ENCODE peak calls at places on chromosomes 11 and 22, in seven cellular contexts. S, Q, F, A, K, I and P are unnamed samples.

GRCh38 chr22:43889366-43890253 is 2.2 kb downstream of the PNPLA5 start:
- DNase-seq in S (no peak), Q (peak), F (peak), A (peak), K (no peak), I (peak), P (no peak)

GRCh38 chr11:79081441-79082124 is 359.2 kb downstream of the TENM4 start:
- DNase-seq in S (no peak), Q (peak), F (peak), A (peak), K (no peak), I (no peak), P (peak)

GRCh38 chr11:83410605-83411565 is 124.7 kb upstream of the CCDC90B start:
- DNase-seq in S (no peak), Q (no peak), F (no peak), A (no peak), K (no peak), I (no peak), P (no peak)

GRCh38 chr22:33325232-33326004 is 267.2 kb upstream of the SYN3 start:
- DNase-seq in S (no peak), Q (peak), F (no peak), A (no peak), K (no peak), I (no peak), P (no peak)

GRCh38 chr11:10017050-10017449 is 277.0 kb downstream of the SBF2 start:
- DNase-seq in S (no peak), Q (no peak), F (no peak), A (no peak), K (no peak), I (no peak), P (no peak)

GRCh38 chr11:64063741-64064140 is 28.0 kb downstream of the FLRT1 start:
- DNase-seq in S (no peak), Q (no peak), F (peak), A (no peak), K (no peak), I (no peak), P (no peak)

GRCh38 chr11:82682003-82682751 is 51.5 kb downstream of the FAM181B start:
- DNase-seq in S (peak), Q (peak), F (peak), A (peak), K (peak), I (peak), P (peak)

GRCh38 chr11:86179646-86180064 is 64.9 kb upstream of the EED start:
- DNase-seq in S (no peak), Q (no peak), F (no peak), A (no peak), K (no peak), I (no peak), P (no peak)

GRCh38 chr22:21726650-21727049 is 8.9 kb downstream of the YPEL1 start:
- DNase-seq in S (peak), Q (peak), F (peak), A (no peak), K (no peak), I (no peak), P (no peak)

GRCh38 chr22:44683237-44683636 is 18.8 kb upstream of the PRR5 start:
- DNase-seq in S (no peak), Q (no peak), F (no peak), A (no peak), K (no peak), I (no peak), P (no peak)

GRCh38 chr22:25623310-25623734 is 58.8 kb downstream of the GRK3 start:
- DNase-seq in S (no peak), Q (no peak), F (no peak), A (no peak), K (no peak), I (peak), P (no peak)

GRCh38 chr11:89458646-89459045 is 32.5 kb downstream of the NOX4 start:
- DNase-seq in S (no peak), Q (no peak), F (no peak), A (no peak), K (no peak), I (no peak), P (peak)

GRCh38 chr11:19938051-19938856 is 222.0 kb downstream of the DBX1 start:
- DNase-seq in S (peak), Q (peak), F (peak), A (peak), K (no peak), I (peak), P (no peak)

GRCh38 chr22:36739185-36739584 is 35.6 kb upstream of the CACNG2 start:
- DNase-seq in S (no peak), Q (no peak), F (no peak), A (no peak), K (no peak), I (no peak), P (no peak)

GRCh38 chr11:92846542-92847125 is 122.8 kb upstream of the MTNR1B start:
- DNase-seq in S (no peak), Q (no peak), F (no peak), A (no peak), K (no peak), I (no peak), P (no peak)

GRCh38 chr22:40040927-40041326 is 46.2 kb downstream of the FAM83F start:
- DNase-seq in S (peak), Q (peak), F (no peak), A (peak), K (no peak), I (peak), P (peak)

GRCh38 chr11:75896843-75897419 is 81.9 kb downstream of the UVRAG start:
- DNase-seq in S (no peak), Q (peak), F (peak), A (peak), K (peak), I (peak), P (no peak)

GRCh38 chr11:64851831-64852337 is 7.4 kb upstream of the CDC42BPG start:
- DNase-seq in S (no peak), Q (no peak), F (no peak), A (no peak), K (no peak), I (no peak), P (no peak)

GRCh38 chr11:96228472-96228871 is 114.5 kb downstream of the MAML2 start:
- DNase-seq in S (peak), Q (peak), F (no peak), A (peak), K (no peak), I (peak), P (no peak)

GRCh38 chr11:32432565-32433248 is 2.6 kb downstream of the WT1 start:
- DNase-seq in S (no peak), Q (no peak), F (no peak), A (peak), K (no peak), I (no peak), P (no peak)

GRCh38 chr11:33774356-33775063 is at the start of gene FBXO3:
- DNase-seq in S (peak), Q (peak), F (peak), A (peak), K (no peak), I (peak), P (no peak)

GRCh38 chr11:10727259-10727851 is 23.7 kb upstream of the CTR9 start:
- DNase-seq in S (no peak), Q (no peak), F (no peak), A (no peak), K (no peak), I (no peak), P (no peak)

GRCh38 chr11:58097437-58097836 is 27.9 kb downstream of the OR9I1 start:
- DNase-seq in S (no peak), Q (no peak), F (no peak), A (no peak), K (no peak), I (no peak), P (no peak)

GRCh38 chr11:134410766-134411165 is 1.3 kb downstream of the B3GAT1 start:
- DNase-seq in S (no peak), Q (no peak), F (no peak), A (no peak), K (no peak), I (no peak), P (no peak)

GRCh38 chr22:33022231-33022630 is 36.0 kb downstream of the SYN3 start:
- DNase-seq in S (no peak), Q (no peak), F (no peak), A (no peak), K (no peak), I (no peak), P (no peak)

GRCh38 chr11:58905716-58906547 is 33.4 kb upstream of the GLYATL1 start:
- DNase-seq in S (peak), Q (peak), F (peak), A (peak), K (no peak), I (peak), P (no peak)

GRCh38 chr11:92140021-92140420 is 84.6 kb upstream of the FAT3 start:
- DNase-seq in S (no peak), Q (no peak), F (no peak), A (no peak), K (no peak), I (no peak), P (no peak)

GRCh38 chr22:20080776-20081654 is 974 bp downstream of the DGCR8 start:
- DNase-seq in S (peak), Q (peak), F (peak), A (peak), K (no peak), I (peak), P (no peak)

GRCh38 chr11:43784866-43785265 is 95.8 kb upstream of the ALKBH3 start:
- DNase-seq in S (no peak), Q (no peak), F (no peak), A (peak), K (no peak), I (no peak), P (no peak)

GRCh38 chr11:104526006-104526405 is 362.1 kb upstream of the PDGFD start:
- DNase-seq in S (no peak), Q (no peak), F (no peak), A (no peak), K (no peak), I (no peak), P (no peak)

GRCh38 chr11:37972691-37973090 is 1374.7 kb upstream of the RAG2 start:
- DNase-seq in S (no peak), Q (peak), F (no peak), A (peak), K (no peak), I (no peak), P (no peak)

GRCh38 chr22:20998411-20999336 is 3.2 kb downstream of the THAP7 start:
- DNase-seq in S (no peak), Q (peak), F (no peak), A (peak), K (no peak), I (no peak), P (no peak)

GRCh38 chr22:48301421-48301820 is 1526.3 kb downstream of the BRD1 start:
- DNase-seq in S (no peak), Q (no peak), F (no peak), A (no peak), K (no peak), I (no peak), P (no peak)

DNA sequence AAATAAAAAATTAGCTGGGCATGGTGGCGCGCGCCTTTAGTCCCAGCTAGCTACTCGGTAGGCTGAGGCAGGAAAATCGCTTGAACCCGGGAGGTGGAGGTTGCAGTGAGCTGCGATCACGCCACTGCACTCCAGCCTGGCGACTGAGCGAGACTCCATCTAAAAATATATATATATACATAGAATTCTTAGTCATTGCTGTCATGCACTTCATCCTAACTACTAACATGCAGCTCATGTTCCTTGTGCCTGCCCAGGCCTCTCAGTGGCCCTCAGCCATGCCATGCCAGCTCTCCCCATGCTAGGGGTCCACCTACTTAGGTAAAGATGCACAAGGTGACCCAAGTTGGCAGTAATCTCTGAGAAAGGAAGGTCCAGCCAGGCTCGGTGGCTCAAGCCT is 3.1 kb downstream of the CYB561A3 start:
- DNase-seq in S (no peak), Q (no peak), F (no peak), A (no peak), K (no peak), I (no peak), P (no peak)
- H3K4me3 ChIP-seq in S (no peak), Q (no peak), F (no peak), A (no peak), K (no peak), I (no peak), P (no peak)

GRCh38 chr11:35142481-35143207 is 3.7 kb downstream of the CD44 start:
- DNase-seq in S (no peak), Q (peak), F (peak), A (peak), K (no peak), I (peak), P (no peak)
- TF ChIP-seq CTCF in S (no peak), Q (no peak), F (no peak), A (peak), K (no peak), I (no peak), P (no peak)

DNA sequence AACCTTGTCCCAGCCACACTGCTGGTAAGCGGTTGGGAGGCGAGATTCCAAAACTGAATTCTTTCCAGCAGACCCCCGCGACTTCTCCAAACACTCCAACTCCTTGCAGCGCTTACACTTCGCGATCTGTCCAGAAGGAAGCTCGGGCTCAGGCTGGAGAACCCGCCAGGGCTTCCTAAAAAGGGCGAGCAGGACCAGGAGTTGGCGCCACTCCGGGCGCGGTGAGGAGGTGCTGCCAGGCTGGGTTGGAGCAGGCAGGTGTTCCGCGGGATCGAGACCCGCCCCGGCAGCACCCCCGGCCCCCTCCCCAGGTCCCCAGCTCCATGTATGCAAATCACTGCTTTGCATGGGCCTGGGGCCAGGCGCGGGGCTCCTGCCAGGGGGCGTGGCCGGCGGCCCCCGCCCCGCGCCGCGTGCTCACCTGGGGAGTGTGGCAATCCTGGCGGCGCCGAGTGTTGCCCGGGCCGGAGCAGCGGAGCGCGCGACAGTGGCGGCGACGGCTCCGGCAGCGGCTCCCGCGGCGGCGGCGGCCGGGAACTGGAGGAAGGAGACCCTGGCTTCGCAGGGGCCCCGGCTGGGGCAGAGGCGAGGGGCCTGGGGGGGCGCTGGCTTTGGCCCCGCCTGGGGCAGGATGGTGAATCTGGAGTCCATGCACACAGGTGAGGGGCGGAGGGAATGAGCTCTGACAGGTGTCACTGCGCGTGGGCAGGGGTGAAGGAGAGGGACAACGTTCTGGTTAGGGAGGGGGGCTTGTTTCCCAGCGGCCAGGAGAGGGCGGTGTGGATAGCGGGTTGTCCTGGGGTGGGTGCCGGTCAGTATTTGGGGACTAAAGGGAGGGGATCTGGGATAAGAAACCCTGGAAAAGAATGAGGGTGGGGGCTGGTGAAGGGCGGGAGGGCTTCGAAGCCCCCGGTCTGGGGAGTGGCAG is at the start of gene POU2F3:
- DNase-seq in S (no peak), Q (no peak), F (peak), A (no peak), K (no peak), I (no peak), P (no peak)
- H3K4me3 ChIP-seq in S (no peak), Q (peak), F (peak), A (no peak), K (no peak), I (no peak), P (no peak)

DNA sequence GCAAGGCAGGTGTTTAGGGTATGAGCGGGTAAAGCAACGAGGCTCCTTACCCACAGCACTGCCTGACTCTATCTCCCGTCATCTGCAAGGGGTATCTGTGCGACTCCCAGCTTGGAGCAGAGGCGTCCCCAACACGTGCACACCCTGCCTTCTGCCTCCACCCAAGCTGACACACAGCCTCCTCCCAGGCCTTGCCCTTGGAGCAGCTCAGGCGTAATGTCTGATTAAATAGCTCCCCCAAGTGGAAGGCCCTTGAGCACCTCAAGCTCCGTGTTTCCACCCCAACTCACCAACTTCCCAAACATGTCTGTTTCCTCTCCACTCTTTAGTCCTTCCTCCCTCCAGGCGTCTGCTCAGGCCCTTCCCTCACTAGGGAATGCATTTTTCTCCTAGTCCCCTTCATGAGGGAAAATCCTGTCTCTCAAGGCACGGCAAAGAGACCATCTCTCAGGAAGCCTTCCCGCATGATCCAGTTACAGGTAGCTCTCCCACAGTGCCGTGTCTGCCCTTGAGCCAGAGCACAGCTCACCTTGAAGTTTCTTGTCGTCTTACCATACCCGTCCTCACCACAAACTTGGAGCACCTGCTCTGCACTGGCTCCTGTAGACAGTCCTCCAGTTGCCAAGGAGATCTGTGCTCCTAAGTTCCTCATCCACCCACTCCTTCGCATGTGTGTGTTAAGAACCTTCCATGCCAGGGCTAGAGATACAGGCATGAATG is 15.8 kb downstream of the CYB5R2 start:
- DNase-seq in S (peak), Q (peak), F (peak), A (peak), K (no peak), I (peak), P (peak)
- TF ChIP-seq CTCF in S (peak), Q (peak), F (peak), A (peak), K (peak), I (peak), P (peak)

GRCh38 chr22:29593923-29594322 is 9.5 kb upstream of the NF2 start:
- DNase-seq in S (no peak), Q (no peak), F (no peak), A (no peak), K (no peak), I (no peak), P (no peak)

GRCh38 chr22:29600846-29601245 is 2.6 kb upstream of the NF2 start:
- DNase-seq in S (no peak), Q (no peak), F (no peak), A (no peak), K (no peak), I (no peak), P (no peak)

DNA sequence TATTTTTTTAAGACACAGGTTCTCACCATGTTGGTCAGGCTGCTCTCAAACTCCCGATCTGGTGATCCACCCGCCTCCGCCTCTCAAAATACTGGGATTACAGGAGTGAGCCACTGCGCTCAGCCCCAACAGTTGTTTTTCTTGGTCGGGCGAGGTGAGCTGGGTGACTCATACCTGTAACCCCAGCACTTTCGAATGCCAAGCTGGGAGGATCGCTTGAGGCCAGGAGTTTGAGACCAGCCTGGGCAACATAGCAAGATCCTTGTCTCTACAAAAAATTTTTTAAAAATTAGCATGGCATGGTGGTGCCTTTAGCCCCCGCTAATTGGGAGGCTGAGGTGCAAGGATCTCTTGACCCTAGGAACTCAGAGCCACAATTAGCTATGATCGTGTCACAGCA is 7.0 kb upstream of the NF2 start:
- DNase-seq in S (no peak), Q (no peak), F (no peak), A (no peak), K (no peak), I (no peak), P (no peak)
- H3K4me3 ChIP-seq in S (no peak), Q (no peak), F (no peak), A (no peak), K (no peak), I (no peak), P (peak)

GRCh38 chr22:42281706-42282251 is 11.3 kb upstream of the TCF20 start:
- DNase-seq in S (no peak), Q (no peak), F (no peak), A (no peak), K (no peak), I (no peak), P (no peak)

GRCh38 chr22:42280836-42281235 is 10.4 kb upstream of the TCF20 start:
- DNase-seq in S (no peak), Q (peak), F (no peak), A (no peak), K (no peak), I (no peak), P (no peak)

GRCh38 chr22:42282252-42282942 is 11.9 kb upstream of the TCF20 start:
- DNase-seq in S (no peak), Q (no peak), F (no peak), A (no peak), K (no peak), I (no peak), P (no peak)

GRCh38 chr22:42280140-42280539 is 9.7 kb upstream of the TCF20 start:
- DNase-seq in S (no peak), Q (no peak), F (no peak), A (no peak), K (no peak), I (no peak), P (no peak)

DNA sequence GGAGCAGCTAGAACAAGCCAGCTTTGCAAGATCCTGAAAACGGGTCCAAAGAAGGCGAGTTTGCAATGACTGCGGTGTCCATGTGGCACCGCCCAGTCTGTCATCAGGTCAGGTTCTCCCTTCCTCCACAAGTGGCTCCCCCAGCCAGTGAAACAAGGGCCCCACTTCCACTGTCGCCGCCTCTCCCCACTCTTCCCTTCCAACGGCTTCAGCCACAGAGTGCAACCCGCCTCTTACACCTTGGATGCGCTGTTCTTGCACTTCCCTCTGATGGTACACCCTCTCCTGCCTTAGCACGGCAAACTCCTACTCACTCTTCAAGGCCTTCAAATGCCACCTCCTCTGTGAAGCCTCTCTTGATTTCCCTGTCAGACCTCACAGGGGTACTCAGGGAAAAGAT is 10.8 kb upstream of the TCF20 start:
- DNase-seq in S (no peak), Q (no peak), F (no peak), A (no peak), K (no peak), I (no peak), P (no peak)
- TF ChIP-seq CTCF in S (no peak), Q (no peak), F (no peak), A (no peak), K (no peak), I (no peak), P (no peak)